ENCODE peak calls at places on chromosomes 5 and 9, in eight cellular contexts. L, Q, F, S, H, T, V and I are unnamed samples.

GRCh38 chr5:157387683-157388093 is 72.3 kb upstream of the NIPAL4 start:
- DNase-seq in L (peak; percentile 55), H (no peak), S (no peak), Q (no peak), V (no peak), T (no peak), F (no peak), I (no peak)

GRCh38 chr5:55985181-55985580 is 9.6 kb downstream of the IL6ST start:
- DNase-seq in H (no peak), L (no peak), T (no peak), V (no peak), Q (no peak), S (no peak), F (no peak), I (no peak)

GRCh38 chr9:77594963-77595362 is 53.2 kb downstream of the GNA14 start:
- DNase-seq in Q (no peak), T (no peak), V (no peak), S (no peak), F (no peak), L (no peak), H (no peak), I (no peak)

GRCh38 chr9:94909250-94909894 is 182.9 kb downstream of the AOPEP start:
- DNase-seq in F (no peak), L (peak; percentile 2), Q (no peak), V (no peak), T (no peak), S (no peak), H (peak; percentile 25), I (no peak)

GRCh38 chr5:133460172-133460758 is 152.1 kb downstream of the FSTL4 start:
- DNase-seq in L (no peak), V (peak; percentile 56), Q (no peak), S (no peak), F (no peak), T (no peak), H (peak; percentile 40), I (no peak)

GRCh38 chr9:92634712-92635605 is 35.0 kb downstream of the IPPK start:
- DNase-seq in F (peak; percentile 93), Q (no peak), H (peak; percentile 67), T (peak; percentile 90), L (peak; percentile 79), V (peak; percentile 93), S (peak; percentile 78), I (no peak)

GRCh38 chr9:14452539-14452938 is 138.6 kb upstream of the NFIB start:
- DNase-seq in T (no peak), V (no peak), S (no peak), L (no peak), H (no peak), F (no peak), Q (no peak), I (no peak)

GRCh38 chr5:119873611-119874010 is 244.3 kb downstream of the FAM170A start:
- DNase-seq in Q (no peak), T (no peak), S (no peak), F (no peak), V (no peak), L (no peak), H (no peak), I (no peak)

GRCh38 chr9:76365028-76365427 is 29.2 kb downstream of the RFK start:
- DNase-seq in S (no peak), V (no peak), L (no peak), T (no peak), Q (no peak), H (no peak), F (no peak), I (no peak)

GRCh38 chr9:132973713-132974112 is 4.8 kb upstream of the GFI1B start:
- DNase-seq in T (no peak), L (no peak), Q (no peak), F (no peak), V (no peak), S (no peak), H (no peak), I (no peak)

GRCh38 chr5:80069251-80069650 is 34.1 kb downstream of the THBS4 start:
- DNase-seq in H (no peak), S (no peak), F (no peak), L (no peak), T (no peak), V (no peak), Q (no peak), I (no peak)

GRCh38 chr9:33166263-33167083 is 663 bp downstream of the B4GALT1 start:
- DNase-seq in S (no peak), T (no peak), F (peak; percentile 74), V (peak; percentile 88), H (no peak), L (peak; percentile 46), Q (peak; percentile 83), I (no peak)

GRCh38 chr5:171420429-171421231 is 1.2 kb downstream of the FGF18 start:
- DNase-seq in S (peak; percentile 91), V (peak; percentile 97), Q (peak; percentile 71), H (no peak), L (peak; percentile 91), F (peak; percentile 86), T (peak; percentile 90), I (no peak)

GRCh38 chr9:135173066-135173465 is 85.6 kb downstream of the OLFM1 start:
- DNase-seq in L (no peak), S (no peak), Q (no peak), F (no peak), T (no peak), V (no peak), H (no peak), I (no peak)

GRCh38 chr5:170034231-170034630 is 53.9 kb upstream of the INSYN2B start:
- DNase-seq in T (no peak), H (no peak), F (no peak), V (no peak), S (no peak), Q (no peak), L (no peak), I (no peak)
- H3K27me3 ChIP-seq in T (no peaks in the 10 kb centered on the region), H (no peaks in the 10 kb centered on the region), F (no peaks in the 10 kb centered on the region), V (no peaks in the 10 kb centered on the region), S (no peaks in the 10 kb centered on the region), Q (no peaks in the 10 kb centered on the region), L (no peaks in the 10 kb centered on the region), I (no peaks in the 10 kb centered on the region)

DNA sequence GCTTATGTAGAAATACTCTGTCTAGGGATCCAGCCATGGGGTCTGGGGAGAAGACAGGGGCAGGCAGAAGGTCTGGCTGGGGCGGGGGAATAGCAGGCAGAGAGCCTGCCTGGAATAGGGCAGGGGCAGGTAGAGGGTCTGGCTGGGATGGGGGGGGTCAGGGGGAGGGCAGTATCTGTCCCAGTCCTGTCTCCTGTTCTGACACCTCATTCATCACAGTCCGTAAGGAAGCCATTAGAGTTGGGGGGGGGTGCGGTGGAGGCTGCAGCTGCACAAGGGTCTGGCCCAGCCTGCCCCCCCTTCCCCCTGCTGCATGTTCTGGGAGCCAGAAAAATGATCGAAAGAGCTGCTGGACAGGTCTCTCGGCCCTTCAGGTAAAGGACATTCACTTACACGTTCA is 32.6 kb downstream of the CNTFR start:
- DNase-seq in V (no peak), S (no peak), Q (no peak), F (peak; percentile 28), H (no peak), L (no peak), T (no peak), I (no peak)
- H3K27me3 ChIP-seq in V (no peaks in the 10 kb centered on the region), S (peaks cover 14% of the 10 kb centered on the region), Q (peaks cover 26% of the 10 kb centered on the region), F (no peaks in the 10 kb centered on the region), H (no peaks in the 10 kb centered on the region), L (no peaks in the 10 kb centered on the region), T (no peaks in the 10 kb centered on the region), I (peaks cover 53% of the 10 kb centered on the region)

GRCh38 chr5:957730-958485 is 50.7 kb upstream of the NKD2 start:
- DNase-seq in S (peak; percentile 56), L (peak; percentile 3), H (no peak), T (no peak), Q (no peak), F (no peak), V (no peak), I (no peak)
- H3K27me3 ChIP-seq in S (no peaks in the 10 kb centered on the region), L (no peaks in the 10 kb centered on the region), H (no peaks in the 10 kb centered on the region), T (peaks cover 3% of the 10 kb centered on the region), Q (peaks cover 42% of the 10 kb centered on the region), F (no peaks in the 10 kb centered on the region), V (no peaks in the 10 kb centered on the region), I (peaks cover 16% of the 10 kb centered on the region)

GRCh38 chr5:44389410-44389879 is at the start of gene FGF10:
- DNase-seq in H (no peak), V (peak; percentile 74), L (peak; percentile 4), T (peak; percentile 60), Q (peak; percentile 49), S (peak; percentile 63), F (peak; percentile 70), I (no peak)

GRCh38 chr5:44387911-44388310 is 1.3 kb downstream of the FGF10 start:
- DNase-seq in S (no peak), L (no peak), V (peak; percentile 34), H (no peak), T (no peak), F (peak; percentile 31), Q (no peak), I (no peak)

GRCh38 chr5:44387391-44387790 is 1.8 kb downstream of the FGF10 start:
- DNase-seq in S (no peak), L (no peak), Q (no peak), F (no peak), T (no peak), V (no peak), H (no peak), I (no peak)

GRCh38 chr5:44390332-44390731 is 1.1 kb upstream of the FGF10 start:
- DNase-seq in V (no peak), H (no peak), Q (no peak), T (no peak), F (no peak), S (no peak), L (no peak), I (no peak)

GRCh38 chr5:44388504-44389409 is 463 bp downstream of the FGF10 start:
- DNase-seq in L (no peak), S (peak; percentile 57), T (no peak), Q (peak; percentile 57), F (peak; percentile 52), V (peak; percentile 42), H (no peak), I (no peak)
- H3K27me3 ChIP-seq in L (peaks cover 5% of the 10 kb centered on the region), S (peaks cover 24% of the 10 kb centered on the region), T (peaks cover 43% of the 10 kb centered on the region), Q (peaks cover 34% of the 10 kb centered on the region), F (no peaks in the 10 kb centered on the region), V (no peaks in the 10 kb centered on the region), H (peaks cover 3% of the 10 kb centered on the region), I (peaks cover 42% of the 10 kb centered on the region)

GRCh38 chr5:93620487-93621339 is 37.7 kb downstream of the NR2F1 start:
- DNase-seq in S (peak; percentile 87), L (peak; percentile 45), V (peak; percentile 89), H (peak; percentile 50), Q (no peak), F (peak; percentile 66), T (peak; percentile 83), I (no peak)
- H3K27me3 ChIP-seq in S (peaks cover under 1% of the 10 kb centered on the region), L (no peaks in the 10 kb centered on the region), V (no peaks in the 10 kb centered on the region), H (no peaks in the 10 kb centered on the region), Q (no peaks in the 10 kb centered on the region), F (no peaks in the 10 kb centered on the region), T (peaks cover 1% of the 10 kb centered on the region), I (peaks cover 5% of the 10 kb centered on the region)

DNA sequence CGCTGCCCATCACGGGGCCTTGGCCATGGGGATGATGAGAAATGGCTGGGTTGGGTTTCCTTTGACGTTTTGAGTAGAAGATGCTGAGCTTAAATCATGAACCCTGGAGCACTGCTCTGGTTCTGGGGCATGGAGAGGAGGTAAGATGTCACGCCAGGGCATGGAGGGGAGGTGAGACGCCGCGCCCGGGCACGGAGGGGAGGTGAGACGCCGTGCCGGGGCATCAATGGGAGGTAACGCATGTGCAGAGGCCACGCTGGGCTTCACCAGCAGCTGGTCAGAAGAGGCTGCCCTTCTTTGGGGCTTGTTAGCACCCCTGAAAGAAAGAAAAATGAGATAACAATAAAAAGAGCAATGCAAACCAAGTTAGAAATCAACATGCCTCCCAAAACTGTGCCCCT is 322.5 kb upstream of the IRX4 start:
- DNase-seq in S (no peak), F (no peak), V (no peak), Q (no peak), H (no peak), T (no peak), L (no peak), I (no peak)
- H3K27me3 ChIP-seq in S (peaks cover 4% of the 10 kb centered on the region), F (no peaks in the 10 kb centered on the region), V (no peaks in the 10 kb centered on the region), Q (no peaks in the 10 kb centered on the region), H (peaks cover 4% of the 10 kb centered on the region), T (peaks cover 11% of the 10 kb centered on the region), L (no peaks in the 10 kb centered on the region), I (peaks cover 10% of the 10 kb centered on the region)